ENCODE peak calls at places on chromosome 16, in nine cellular contexts. Z, J, G, I, X, D, F, L and O are unnamed samples.

GRCh38 chr16:85307552-85308364 is 195.5 kb upstream of the CIBAR2 start:
- DNase-seq in Z (no peak), J (no peak), G (no peak), I (no peak), X (no peak), D (no peak), F (no peak), L (no peak), O (no peak)

GRCh38 chr16:4314532-4315184 is 1.2 kb upstream of the GLIS2 start:
- DNase-seq in Z (peak), J (peak), G (no peak), I (peak), X (no peak), D (no peak), F (peak), L (peak), O (peak)

GRCh38 chr16:86455116-86455515 is 55.2 kb upstream of the FOXF1 start:
- DNase-seq in Z (peak), J (peak), G (no peak), I (no peak), X (peak), D (no peak), F (no peak), L (no peak), O (no peak)

GRCh38 chr16:531494-532125 is 4.1 kb downstream of the CAPN15 start:
- DNase-seq in Z (no peak), J (no peak), G (no peak), I (no peak), X (no peak), D (no peak), F (no peak), L (no peak), O (no peak)

GRCh38 chr16:78277374-78277773 is 177.9 kb downstream of the WWOX start:
- DNase-seq in Z (peak), J (no peak), G (no peak), I (no peak), X (no peak), D (no peak), F (peak), L (no peak), O (no peak)

GRCh38 chr16:53848277-53848942 is 144.5 kb downstream of the FTO start:
- DNase-seq in Z (no peak), J (no peak), G (no peak), I (no peak), X (no peak), D (no peak), F (no peak), L (no peak), O (no peak)

GRCh38 chr16:46976550-46976949 is 3.1 kb upstream of the DNAJA2 start:
- DNase-seq in Z (no peak), J (no peak), G (no peak), I (peak), X (no peak), D (peak), F (no peak), L (peak), O (peak)

GRCh38 chr16:14562691-14563491 is 67.2 kb downstream of the PARN start:
- DNase-seq in Z (peak), J (peak), G (no peak), I (peak), X (no peak), D (peak), F (peak), L (no peak), O (no peak)

GRCh38 chr16:6020162-6020980 is 922.8 kb upstream of the EEF2KMT start:
- DNase-seq in Z (no peak), J (no peak), G (no peak), I (no peak), X (no peak), D (no peak), F (peak), L (no peak), O (no peak)

GRCh38 chr16:1706386-1707192 is 594 bp downstream of the MAPK8IP3 start:
- DNase-seq in Z (peak), J (peak), G (peak), I (peak), X (no peak), D (peak), F (peak), L (no peak), O (peak)

GRCh38 chr16:19418200-19418599 is 517 bp downstream of the TMC5 start:
- DNase-seq in Z (no peak), J (no peak), G (no peak), I (no peak), X (no peak), D (no peak), F (no peak), L (no peak), O (no peak)

GRCh38 chr16:77967054-77968035 is 55.0 kb upstream of the CLEC3A start:
- DNase-seq in Z (no peak), J (no peak), G (no peak), I (no peak), X (no peak), D (no peak), F (no peak), L (no peak), O (no peak)

GRCh38 chr16:30092373-30093010 is 768 bp upstream of the TBX6 start:
- DNase-seq in Z (peak), J (peak), G (peak), I (peak), X (no peak), D (peak), F (peak), L (no peak), O (peak)

GRCh38 chr16:15827299-15827698 is 29.5 kb downstream of the MYH11 start:
- DNase-seq in Z (no peak), J (no peak), G (no peak), I (no peak), X (no peak), D (no peak), F (no peak), L (no peak), O (no peak)

GRCh38 chr16:49100366-49100765 is 181.3 kb downstream of the CBLN1 start:
- DNase-seq in Z (no peak), J (no peak), G (no peak), I (no peak), X (no peak), D (no peak), F (no peak), L (no peak), O (no peak)

GRCh38 chr16:47880653-47881052 is 275.1 kb downstream of the ABCC12 start:
- DNase-seq in Z (no peak), J (no peak), G (no peak), I (no peak), X (no peak), D (no peak), F (no peak), L (no peak), O (no peak)

GRCh38 chr16:3509470-3509928 is 8.7 kb downstream of the CLUAP1 start:
- DNase-seq in Z (no peak), J (no peak), G (peak), I (peak), X (no peak), D (peak), F (no peak), L (no peak), O (peak)

GRCh38 chr16:48426244-48427135 is 41.3 kb upstream of the SIAH1 start:
- DNase-seq in Z (no peak), J (peak), G (no peak), I (no peak), X (no peak), D (no peak), F (no peak), L (no peak), O (no peak)

GRCh38 chr16:87790278-87791023 is 24.7 kb upstream of the KLHDC4 start:
- DNase-seq in Z (peak), J (peak), G (no peak), I (no peak), X (no peak), D (no peak), F (no peak), L (no peak), O (no peak)

GRCh38 chr16:83137894-83138293 is 511.1 kb downstream of the CDH13 start:
- DNase-seq in Z (peak), J (no peak), G (peak), I (no peak), X (no peak), D (no peak), F (no peak), L (no peak), O (no peak)

GRCh38 chr16:31361201-31362110 is 6.5 kb downstream of the ITGAX start:
- DNase-seq in Z (no peak), J (no peak), G (no peak), I (no peak), X (no peak), D (no peak), F (no peak), L (no peak), O (no peak)

GRCh38 chr16:20740007-20740883 is 1.4 kb downstream of the THUMPD1 start:
- DNase-seq in Z (no peak), J (no peak), G (peak), I (peak), X (no peak), D (peak), F (no peak), L (no peak), O (peak)

GRCh38 chr16:69085032-69085695 is 20.3 kb upstream of the HAS3 start:
- DNase-seq in Z (no peak), J (no peak), G (no peak), I (no peak), X (no peak), D (no peak), F (no peak), L (no peak), O (no peak)

GRCh38 chr16:15770512-15770911 is 86.3 kb downstream of the MYH11 start:
- DNase-seq in Z (no peak), J (peak), G (no peak), I (no peak), X (peak), D (no peak), F (no peak), L (no peak), O (no peak)

GRCh38 chr16:2296662-2297505 is 29.0 kb upstream of the RNPS1 start:
- DNase-seq in Z (peak), J (no peak), G (peak), I (peak), X (no peak), D (peak), F (peak), L (no peak), O (peak)

GRCh38 chr16:76910931-76911330 is 280.1 kb upstream of the MON1B start:
- DNase-seq in Z (peak), J (peak), G (no peak), I (no peak), X (peak), D (no peak), F (no peak), L (no peak), O (no peak)

GRCh38 chr16:25219070-25219737 is 2.5 kb downstream of the AQP8 start:
- DNase-seq in Z (no peak), J (no peak), G (no peak), I (no peak), X (no peak), D (no peak), F (no peak), L (no peak), O (no peak)

GRCh38 chr16:85029413-85029794 is 1.8 kb downstream of the KIAA0513 start:
- DNase-seq in Z (peak), J (peak), G (peak), I (no peak), X (no peak), D (peak), F (no peak), L (no peak), O (peak)

GRCh38 chr16:16017812-16018211 is 68.4 kb downstream of the ABCC1 start:
- DNase-seq in Z (no peak), J (peak), G (no peak), I (no peak), X (no peak), D (no peak), F (no peak), L (no peak), O (no peak)

GRCh38 chr16:1311212-1311737 is 1.8 kb downstream of the UBE2I start:
- DNase-seq in Z (no peak), J (no peak), G (no peak), I (no peak), X (no peak), D (peak), F (no peak), L (no peak), O (no peak)

GRCh38 chr16:2115591-2115973 is 20.1 kb downstream of the PKD1 start:
- DNase-seq in Z (no peak), J (no peak), G (no peak), I (no peak), X (no peak), D (no peak), F (no peak), L (peak), O (no peak)

GRCh38 chr16:4613636-4614570 is 785 bp downstream of the UBALD1 start:
- DNase-seq in Z (peak), J (peak), G (peak), I (no peak), X (no peak), D (peak), F (peak), L (no peak), O (peak)

GRCh38 chr16:24800586-24800985 is 45.2 kb upstream of the SLC5A11 start:
- DNase-seq in Z (peak), J (peak), G (no peak), I (no peak), X (no peak), D (no peak), F (peak), L (no peak), O (no peak)

GRCh38 chr16:87795336-87795735 is 29.6 kb upstream of the KLHDC4 start:
- DNase-seq in Z (no peak), J (no peak), G (no peak), I (no peak), X (no peak), D (no peak), F (no peak), L (no peak), O (no peak)

GRCh38 chr16:71746442-71747046 is 22.0 kb upstream of the PHLPP2 start:
- DNase-seq in Z (peak), J (peak), G (peak), I (peak), X (no peak), D (peak), F (peak), L (no peak), O (peak)

GRCh38 chr16:85306793-85307551 is 194.7 kb upstream of the CIBAR2 start:
- DNase-seq in Z (no peak), J (no peak), G (no peak), I (no peak), X (no peak), D (no peak), F (no peak), L (no peak), O (peak)

GRCh38 chr16:31113420-31114124 is 3.9 kb upstream of the KAT8 start:
- DNase-seq in Z (no peak), J (no peak), G (no peak), I (no peak), X (no peak), D (no peak), F (no peak), L (no peak), O (no peak)

GRCh38 chr16:87177627-87178026 is 139.6 kb downstream of the C16orf95 start:
- DNase-seq in Z (no peak), J (no peak), G (no peak), I (no peak), X (no peak), D (no peak), F (no peak), L (no peak), O (no peak)

GRCh38 chr16:79928142-79928735 is 327.7 kb upstream of the MAF start:
- DNase-seq in Z (no peak), J (no peak), G (no peak), I (peak), X (no peak), D (peak), F (no peak), L (no peak), O (no peak)

GRCh38 chr16:67286441-67287235 is 7.3 kb downstream of the PLEKHG4 start:
- DNase-seq in Z (no peak), J (no peak), G (no peak), I (no peak), X (no peak), D (no peak), F (no peak), L (no peak), O (no peak)

GRCh38 chr16:67283826-67284555 is 4.7 kb downstream of the PLEKHG4 start:
- DNase-seq in Z (no peak), J (no peak), G (no peak), I (no peak), X (no peak), D (no peak), F (no peak), L (no peak), O (no peak)

GRCh38 chr16:67283039-67283825 is 3.9 kb downstream of the PLEKHG4 start:
- DNase-seq in Z (peak), J (peak), G (no peak), I (no peak), X (no peak), D (no peak), F (no peak), L (no peak), O (no peak)

GRCh38 chr16:67282447-67282805 is 3.1 kb downstream of the PLEKHG4 start:
- DNase-seq in Z (no peak), J (no peak), G (no peak), I (no peak), X (no peak), D (no peak), F (no peak), L (no peak), O (no peak)

GRCh38 chr16:67284699-67285646 is 5.6 kb downstream of the PLEKHG4 start:
- DNase-seq in Z (no peak), J (peak), G (no peak), I (peak), X (no peak), D (peak), F (peak), L (no peak), O (no peak)
- TF ChIP-seq CTCF in Z (peak), J (peak), G (peak), I (peak), X (peak), D (no peak), F (peak), L (peak), O (no peak)

GRCh38 chr16:57801098-57801855 is 1.0 kb downstream of the KIFC3 start:
- DNase-seq in Z (peak), J (peak), G (no peak), I (no peak), X (peak), D (no peak), F (no peak), L (no peak), O (no peak)
- TF ChIP-seq CTCF in Z (no peak), J (no peak), G (no peak), I (no peak), X (no peak), D (no peak), F (peak), L (peak), O (no peak)

GRCh38 chr16:81649561-81649960 is 129.5 kb upstream of the PLCG2 start:
- DNase-seq in Z (no peak), J (peak), G (no peak), I (no peak), X (no peak), D (no peak), F (no peak), L (no peak), O (no peak)

GRCh38 chr16:81652798-81653505 is 126.1 kb upstream of the PLCG2 start:
- DNase-seq in Z (no peak), J (no peak), G (no peak), I (no peak), X (no peak), D (no peak), F (no peak), L (no peak), O (no peak)

GRCh38 chr16:81651758-81652718 is 127.1 kb upstream of the PLCG2 start:
- DNase-seq in Z (no peak), J (no peak), G (no peak), I (no peak), X (no peak), D (no peak), F (no peak), L (no peak), O (no peak)

GRCh38 chr16:81650982-81651562 is 128.0 kb upstream of the PLCG2 start:
- DNase-seq in Z (peak), J (no peak), G (no peak), I (peak), X (no peak), D (peak), F (peak), L (no peak), O (no peak)

DNA sequence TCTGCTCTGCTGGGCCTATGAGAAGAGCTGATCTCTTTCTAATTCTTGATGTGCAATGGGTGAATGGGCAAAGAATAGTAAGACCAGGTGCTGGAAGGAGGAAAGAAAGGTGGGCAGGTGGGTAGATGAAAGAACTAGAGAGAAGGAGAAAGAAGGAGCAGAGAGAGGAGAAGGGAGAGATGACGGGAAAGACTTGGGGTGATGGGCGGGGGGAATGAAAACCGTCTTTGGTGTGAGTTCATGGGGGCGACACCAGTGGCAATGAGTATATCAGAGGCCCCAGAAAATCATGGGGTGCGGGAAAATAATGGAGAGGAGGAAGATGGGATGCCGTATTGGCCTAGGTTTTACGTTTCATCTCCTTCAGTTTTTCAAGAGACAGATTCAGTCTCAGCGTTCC is 128.8 kb upstream of the PLCG2 start:
- DNase-seq in Z (no peak), J (no peak), G (no peak), I (no peak), X (no peak), D (no peak), F (no peak), L (no peak), O (no peak)
- TF ChIP-seq CTCF in Z (no peak), J (no peak), G (no peak), I (no peak), X (no peak), D (no peak), F (no peak), L (no peak), O (no peak)

DNA sequence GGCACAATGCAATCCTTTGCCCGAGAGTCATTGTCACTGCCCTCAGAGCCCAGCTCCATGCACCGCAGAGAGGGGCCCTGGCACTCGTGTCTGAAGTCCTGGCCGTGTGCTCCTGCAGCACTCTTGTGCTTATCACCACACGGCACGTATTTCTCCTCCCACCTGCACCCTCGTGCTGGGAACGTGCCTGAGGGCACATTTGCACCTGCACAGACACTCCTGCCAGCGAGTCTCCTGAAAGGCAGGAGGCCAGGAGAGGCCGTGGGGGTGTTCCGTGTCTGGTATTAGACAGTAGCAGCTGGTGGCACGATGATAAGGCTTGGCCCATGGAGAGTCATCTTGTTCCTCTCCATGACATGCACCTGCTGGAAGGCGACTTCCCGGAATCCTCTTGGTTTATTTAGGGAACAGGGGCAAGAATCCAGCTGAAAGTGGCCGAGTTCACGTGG is 3.4 kb upstream of the ACSF3 start:
- DNase-seq in Z (no peak), J (no peak), G (no peak), I (no peak), X (no peak), D (no peak), F (no peak), L (no peak), O (no peak)
- TF ChIP-seq CTCF in Z (no peak), J (no peak), G (no peak), I (no peak), X (no peak), D (no peak), F (no peak), L (no peak), O (no peak)

DNA sequence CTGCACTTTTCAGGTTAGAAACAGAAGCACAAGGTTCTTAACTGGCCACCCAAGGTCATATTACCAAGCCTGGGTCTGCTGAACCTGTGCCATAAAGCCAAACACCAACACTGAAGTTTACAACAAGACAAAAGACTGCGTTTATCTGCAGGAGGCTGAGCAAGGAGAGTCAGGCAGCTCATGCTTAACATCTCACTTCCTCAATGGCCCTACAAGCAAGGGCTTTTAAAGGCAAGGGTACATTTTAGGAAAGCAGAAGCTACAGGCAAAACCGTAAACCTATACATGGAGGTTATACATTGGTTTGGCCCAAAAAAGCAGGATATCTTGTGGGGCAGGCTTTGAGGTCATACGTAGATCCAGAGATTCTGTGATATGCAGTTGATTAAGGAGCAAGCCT is 91.2 kb downstream of the GNAO1 start:
- DNase-seq in Z (no peak), J (no peak), G (no peak), I (no peak), X (no peak), D (no peak), F (no peak), L (no peak), O (no peak)
- TF ChIP-seq CTCF in Z (no peak), J (no peak), G (no peak), I (no peak), X (no peak), D (no peak), F (no peak), L (no peak), O (no peak)

GRCh38 chr16:72856797-72857196 is 191.1 kb downstream of the ZFHX3 start:
- DNase-seq in Z (no peak), J (no peak), G (peak), I (no peak), X (no peak), D (peak), F (no peak), L (no peak), O (peak)
- TF ChIP-seq CTCF in Z (peak), J (peak), G (peak), I (no peak), X (peak), D (no peak), F (peak), L (peak), O (peak)

GRCh38 chr16:17921357-17921978 is 415.1 kb downstream of the NPIPA8 start:
- DNase-seq in Z (peak), J (no peak), G (peak), I (peak), X (no peak), D (peak), F (peak), L (no peak), O (peak)
- TF ChIP-seq CTCF in Z (peak), J (peak), G (peak), I (peak), X (peak), D (peak), F (no peak), L (peak), O (peak)